ENCODE peak calls at places on chromosomes 6 and 20, in five cellular contexts. V, H, I, R and K are unnamed samples.

GRCh38 chr6:22147983-22148797 is 148.6 kb downstream of the PRL start:
- DNase-seq in V (no peak), H (no peak), I (peak), R (no peak), K (no peak)

GRCh38 chr20:53735536-53736050 is 142.0 kb upstream of the ZNF217 start:
- DNase-seq in V (no peak), H (no peak), I (no peak), R (no peak), K (no peak)

GRCh38 chr20:24462461-24463010 is 6.9 kb upstream of the SYNDIG1 start:
- DNase-seq in V (no peak), H (no peak), I (no peak), R (no peak), K (no peak)

GRCh38 chr6:52364480-52365166 is 2.7 kb downstream of the PAQR8 start:
- DNase-seq in V (no peak), H (no peak), I (no peak), R (no peak), K (no peak)

GRCh38 chr6:97440590-97441176 is 157.7 kb upstream of the MMS22L start:
- DNase-seq in V (no peak), H (no peak), I (no peak), R (peak), K (no peak)

GRCh38 chr20:44288252-44288651 is 22.8 kb downstream of the FITM2 start:
- DNase-seq in V (no peak), H (no peak), I (no peak), R (no peak), K (no peak)

GRCh38 chr20:63518351-63518861 is 2.2 kb upstream of the PPDPF start:
- DNase-seq in V (no peak), H (no peak), I (peak), R (no peak), K (peak)

GRCh38 chr6:4372866-4373265 is 237.5 kb upstream of the ECI2 start:
- DNase-seq in V (no peak), H (no peak), I (no peak), R (no peak), K (no peak)

GRCh38 chr20:40189621-40190020 is 499.4 kb downstream of the MAFB start:
- DNase-seq in V (no peak), H (no peak), I (no peak), R (no peak), K (no peak)

GRCh38 chr6:108477034-108477433 is 83.7 kb upstream of the FOXO3 start:
- DNase-seq in V (no peak), H (no peak), I (no peak), R (peak), K (no peak)

GRCh38 chr6:95819461-95819860 is 196.3 kb upstream of the FUT9 start:
- DNase-seq in V (no peak), H (no peak), I (no peak), R (no peak), K (no peak)

GRCh38 chr20:38893485-38894090 is 32.6 kb upstream of the FAM83D start:
- DNase-seq in V (peak), H (peak), I (peak), R (peak), K (peak)

GRCh38 chr6:93417421-93417996 is 1.9 kb downstream of the EPHA7 start:
- DNase-seq in V (no peak), H (no peak), I (peak), R (peak), K (no peak)

GRCh38 chr6:35782424-35782823 is 1.6 kb downstream of the CLPSL1 start:
- DNase-seq in V (no peak), H (no peak), I (peak), R (no peak), K (no peak)

GRCh38 chr6:102402635-102403329 is 1009.3 kb downstream of the GRIK2 start:
- DNase-seq in V (no peak), H (no peak), I (no peak), R (no peak), K (no peak)

GRCh38 chr20:9185511-9185910 is 116.6 kb downstream of the PLCB4 start:
- DNase-seq in V (no peak), H (no peak), I (no peak), R (no peak), K (no peak)

GRCh38 chr20:610130-611046 is at the start of gene TCF15:
- DNase-seq in V (no peak), H (no peak), I (peak), R (no peak), K (peak)

GRCh38 chr6:136063095-136063494 is 187.0 kb downstream of the MTFR2 start:
- DNase-seq in V (no peak), H (no peak), I (no peak), R (no peak), K (no peak)

GRCh38 chr6:30748301-30748769 is 4.0 kb upstream of the IER3 start:
- DNase-seq in V (no peak), H (no peak), I (no peak), R (no peak), K (no peak)

GRCh38 chr20:45501600-45501999 is 13.8 kb downstream of the SPINT3 start:
- DNase-seq in V (no peak), H (no peak), I (no peak), R (no peak), K (no peak)

GRCh38 chr6:145734486-145735355 is 599 bp downstream of the EPM2A start:
- DNase-seq in V (peak), H (peak), I (peak), R (peak), K (peak)

GRCh38 chr6:45613678-45614077 is 235.9 kb upstream of the SUPT3H start:
- DNase-seq in V (no peak), H (no peak), I (peak), R (no peak), K (no peak)

GRCh38 chr20:7449269-7449668 is 491.0 kb downstream of the HAO1 start:
- DNase-seq in V (no peak), H (no peak), I (no peak), R (no peak), K (no peak)

GRCh38 chr20:48949304-48950170 is 28.0 kb downstream of the ARFGEF2 start:
- DNase-seq in V (no peak), H (no peak), I (no peak), R (no peak), K (no peak)

GRCh38 chr6:35794536-35795452 is 2.3 kb downstream of the CLPS start:
- DNase-seq in V (no peak), H (no peak), I (no peak), R (no peak), K (no peak)

GRCh38 chr6:6560909-6561308 is 27.6 kb upstream of the LY86 start:
- DNase-seq in V (no peak), H (no peak), I (no peak), R (no peak), K (no peak)

GRCh38 chr20:4999788-5000187 is 1.5 kb downstream of the SLC23A2 start:
- DNase-seq in V (no peak), H (no peak), I (no peak), R (peak), K (no peak)

GRCh38 chr6:107730106-107730505 is 94.0 kb downstream of the SCML4 start:
- DNase-seq in V (no peak), H (no peak), I (no peak), R (no peak), K (no peak)

GRCh38 chr6:128742900-128743299 is 140.0 kb upstream of the LAMA2 start:
- DNase-seq in V (no peak), H (no peak), I (no peak), R (no peak), K (no peak)

GRCh38 chr6:21533678-21534077 is 59.9 kb upstream of the SOX4 start:
- DNase-seq in V (no peak), H (no peak), I (no peak), R (no peak), K (no peak)

GRCh38 chr6:160353950-160354496 is 5.8 kb downstream of the SLC22A3 start:
- DNase-seq in V (no peak), H (no peak), I (no peak), R (no peak), K (no peak)

GRCh38 chr20:35698298-35699126 is 640 bp downstream of the NFS1 start:
- DNase-seq in V (no peak), H (no peak), I (no peak), R (no peak), K (no peak)

GRCh38 chr20:36745234-36745926 is 510 bp downstream of the NDRG3 start:
- DNase-seq in V (no peak), H (no peak), I (peak), R (peak), K (peak)